ENCODE peak calls at places on chromosomes 5 and 9, in nine cellular contexts. One of them, this sample, is unnamed.
A peak's percentile ranks its signal among the peaks of the same experiment; 100 is the strongest.

GRCh38 chr5:164202338-164202737 is 696.9 kb downstream of the MAT2B start:
- DNase-seq in psoas muscle: no peak
- DNase-seq in colonic mucosa: no peak
- DNase-seq in lower lobe of right lung: no peak
- DNase-seq in neural progenitor cell: no peak
- DNase-seq in adrenal gland: no peak
- DNase-seq in PC-3: no peak
- DNase-seq in OCI-LY7: no peak
- DNase-seq in breast epithelium: no peak
- DNase-seq in this sample: no peak

GRCh38 chr9:114225534-114226288 is 70.4 kb downstream of the COL27A1 start:
- DNase-seq in psoas muscle: no peak
- DNase-seq in colonic mucosa: no peak
- DNase-seq in lower lobe of right lung: no peak
- DNase-seq in neural progenitor cell: no peak
- DNase-seq in adrenal gland: no peak
- DNase-seq in PC-3: peak; percentile 56
- DNase-seq in OCI-LY7: no peak
- DNase-seq in breast epithelium: no peak
- DNase-seq in this sample: no peak

GRCh38 chr9:98117984-98118639 is 910 bp downstream of the TRIM14 start:
- DNase-seq in psoas muscle: no peak
- DNase-seq in colonic mucosa: peak; percentile 84
- DNase-seq in lower lobe of right lung: no peak
- DNase-seq in neural progenitor cell: peak; percentile 36
- DNase-seq in adrenal gland: no peak
- DNase-seq in PC-3: peak; percentile 38
- DNase-seq in OCI-LY7: peak; percentile 81
- DNase-seq in breast epithelium: no peak
- DNase-seq in this sample: peak; percentile 61

GRCh38 chr9:129006328-129007034 is 21.6 kb downstream of the SH3GLB2 start:
- DNase-seq in psoas muscle: peak; percentile 85
- DNase-seq in colonic mucosa: peak; percentile 71
- DNase-seq in lower lobe of right lung: peak; percentile 57
- DNase-seq in neural progenitor cell: peak; percentile 86
- DNase-seq in adrenal gland: peak; percentile 82
- DNase-seq in PC-3: peak; percentile 65
- DNase-seq in OCI-LY7: peak; percentile 75
- DNase-seq in breast epithelium: peak; percentile 53
- DNase-seq in this sample: peak; percentile 87

GRCh38 chr9:105646879-105647594 is 15.2 kb upstream of the TAL2 start:
- DNase-seq in psoas muscle: no peak
- DNase-seq in colonic mucosa: no peak
- DNase-seq in lower lobe of right lung: no peak
- DNase-seq in neural progenitor cell: peak; percentile 61
- DNase-seq in adrenal gland: no peak
- DNase-seq in PC-3: no peak
- DNase-seq in OCI-LY7: no peak
- DNase-seq in breast epithelium: no peak
- DNase-seq in this sample: no peak

GRCh38 chr9:136488247-136489214 is 5.7 kb upstream of the SEC16A start:
- DNase-seq in psoas muscle: peak; percentile 86
- DNase-seq in colonic mucosa: peak; percentile 79
- DNase-seq in lower lobe of right lung: peak; percentile 85
- DNase-seq in neural progenitor cell: peak; percentile 80
- DNase-seq in adrenal gland: peak; percentile 81
- DNase-seq in PC-3: peak; percentile 72
- DNase-seq in OCI-LY7: peak; percentile 61
- DNase-seq in breast epithelium: peak; percentile 61
- DNase-seq in this sample: peak; percentile 80

GRCh38 chr5:124979174-124979573 is 232.7 kb upstream of the ZNF608 start:
- DNase-seq in psoas muscle: no peak
- DNase-seq in colonic mucosa: no peak
- DNase-seq in lower lobe of right lung: no peak
- DNase-seq in neural progenitor cell: peak; percentile 60
- DNase-seq in adrenal gland: no peak
- DNase-seq in PC-3: peak; percentile 49
- DNase-seq in OCI-LY7: no peak
- DNase-seq in breast epithelium: no peak
- DNase-seq in this sample: no peak

GRCh38 chr9:94139672-94140417 is 55.6 kb downstream of the PTPDC1 start:
- DNase-seq in psoas muscle: peak; percentile 93
- DNase-seq in colonic mucosa: peak; percentile 46
- DNase-seq in lower lobe of right lung: peak; percentile 75
- DNase-seq in neural progenitor cell: no peak
- DNase-seq in adrenal gland: peak; percentile 92
- DNase-seq in PC-3: peak; percentile 89
- DNase-seq in OCI-LY7: no peak
- DNase-seq in breast epithelium: peak; percentile 92
- DNase-seq in this sample: peak; percentile 84

GRCh38 chr5:83475540-83476469 is 4.3 kb downstream of the VCAN start:
- DNase-seq in psoas muscle: no peak
- DNase-seq in colonic mucosa: no peak
- DNase-seq in lower lobe of right lung: no peak
- DNase-seq in neural progenitor cell: peak; percentile 25
- DNase-seq in adrenal gland: no peak
- DNase-seq in PC-3: peak; percentile 66
- DNase-seq in OCI-LY7: no peak
- DNase-seq in breast epithelium: no peak
- DNase-seq in this sample: no peak

GRCh38 chr5:160171656-160172055 is 52.4 kb upstream of the PWWP2A start:
- DNase-seq in psoas muscle: no peak
- DNase-seq in colonic mucosa: no peak
- DNase-seq in lower lobe of right lung: no peak
- DNase-seq in neural progenitor cell: no peak
- DNase-seq in adrenal gland: no peak
- DNase-seq in PC-3: no peak
- DNase-seq in OCI-LY7: no peak
- DNase-seq in breast epithelium: no peak
- DNase-seq in this sample: peak; percentile 32

GRCh38 chr5:7321724-7322123 is 74.2 kb upstream of the ADCY2 start:
- DNase-seq in psoas muscle: no peak
- DNase-seq in colonic mucosa: no peak
- DNase-seq in lower lobe of right lung: no peak
- DNase-seq in neural progenitor cell: no peak
- DNase-seq in adrenal gland: no peak
- DNase-seq in PC-3: no peak
- DNase-seq in OCI-LY7: no peak
- DNase-seq in breast epithelium: no peak
- DNase-seq in this sample: no peak

GRCh38 chr9:110148384-110148783 is 59.6 kb downstream of the C9orf152 start:
- DNase-seq in psoas muscle: no peak
- DNase-seq in colonic mucosa: no peak
- DNase-seq in lower lobe of right lung: no peak
- DNase-seq in neural progenitor cell: no peak
- DNase-seq in adrenal gland: no peak
- DNase-seq in PC-3: no peak
- DNase-seq in OCI-LY7: peak; percentile 89
- DNase-seq in breast epithelium: no peak
- DNase-seq in this sample: no peak

GRCh38 chr9:85987236-85987635 is 46.3 kb downstream of the NAA35 start:
- DNase-seq in psoas muscle: no peak
- DNase-seq in colonic mucosa: no peak
- DNase-seq in lower lobe of right lung: no peak
- DNase-seq in neural progenitor cell: no peak
- DNase-seq in adrenal gland: no peak
- DNase-seq in PC-3: no peak
- DNase-seq in OCI-LY7: no peak
- DNase-seq in breast epithelium: no peak
- DNase-seq in this sample: no peak

GRCh38 chr5:180852510-180852909 is 8.6 kb downstream of the ZFP62 start:
- DNase-seq in psoas muscle: no peak
- DNase-seq in colonic mucosa: no peak
- DNase-seq in lower lobe of right lung: no peak
- DNase-seq in neural progenitor cell: no peak
- DNase-seq in adrenal gland: no peak
- DNase-seq in PC-3: peak; percentile 54
- DNase-seq in OCI-LY7: no peak
- DNase-seq in breast epithelium: no peak
- DNase-seq in this sample: no peak

GRCh38 chr9:37383876-37384715 is 38.4 kb upstream of the GRHPR start:
- DNase-seq in psoas muscle: no peak
- DNase-seq in colonic mucosa: no peak
- DNase-seq in lower lobe of right lung: no peak
- DNase-seq in neural progenitor cell: no peak
- DNase-seq in adrenal gland: no peak
- DNase-seq in PC-3: no peak
- DNase-seq in OCI-LY7: peak; percentile 18
- DNase-seq in breast epithelium: no peak
- DNase-seq in this sample: no peak

GRCh38 chr5:176489077-176489476 is 40.9 kb downstream of the FAF2 start:
- DNase-seq in psoas muscle: no peak
- DNase-seq in colonic mucosa: no peak
- DNase-seq in lower lobe of right lung: no peak
- DNase-seq in neural progenitor cell: no peak
- DNase-seq in adrenal gland: no peak
- DNase-seq in PC-3: peak; percentile 75
- DNase-seq in OCI-LY7: no peak
- DNase-seq in breast epithelium: no peak
- DNase-seq in this sample: no peak

GRCh38 chr5:135308752-135309151 is 90.3 kb downstream of the MACROH2A1 start:
- DNase-seq in psoas muscle: no peak
- DNase-seq in colonic mucosa: no peak
- DNase-seq in lower lobe of right lung: no peak
- DNase-seq in neural progenitor cell: no peak
- DNase-seq in adrenal gland: no peak
- DNase-seq in PC-3: peak; percentile 73
- DNase-seq in OCI-LY7: no peak
- DNase-seq in breast epithelium: no peak
- DNase-seq in this sample: peak; percentile 9

GRCh38 chr5:181260720-181261319 is at the start of gene TRIM52:
- DNase-seq in psoas muscle: peak; percentile 97
- DNase-seq in colonic mucosa: peak; percentile 94
- DNase-seq in lower lobe of right lung: peak; percentile 95
- DNase-seq in neural progenitor cell: peak; percentile 97
- DNase-seq in adrenal gland: peak; percentile 89
- DNase-seq in PC-3: peak; percentile 94
- DNase-seq in OCI-LY7: peak; percentile 97
- DNase-seq in breast epithelium: peak; percentile 71
- DNase-seq in this sample: peak; percentile 96

GRCh38 chr5:38497946-38498345 is 58.5 kb downstream of the LIFR start:
- DNase-seq in psoas muscle: no peak
- DNase-seq in colonic mucosa: no peak
- DNase-seq in lower lobe of right lung: no peak
- DNase-seq in neural progenitor cell: no peak
- DNase-seq in adrenal gland: no peak
- DNase-seq in PC-3: peak; percentile 52
- DNase-seq in OCI-LY7: no peak
- DNase-seq in breast epithelium: no peak
- DNase-seq in this sample: no peak
- TF ChIP-seq CTCF in psoas muscle: peak; percentile 26
- TF ChIP-seq CTCF in colonic mucosa: no peak
- TF ChIP-seq CTCF in lower lobe of right lung: no peak
- TF ChIP-seq CTCF in neural progenitor cell: peak; percentile 26
- TF ChIP-seq CTCF in adrenal gland: peak; percentile 12
- TF ChIP-seq CTCF in PC-3: peak; percentile 62
- TF ChIP-seq CTCF in OCI-LY7: peak; percentile 18
- TF ChIP-seq CTCF in breast epithelium: no peak
- TF ChIP-seq CTCF in this sample: no peak

GRCh38 chr9:106888992-106889631 is 26.1 kb downstream of the ZNF462 start:
- DNase-seq in psoas muscle: no peak
- DNase-seq in colonic mucosa: no peak
- DNase-seq in lower lobe of right lung: no peak
- DNase-seq in neural progenitor cell: no peak
- DNase-seq in adrenal gland: no peak
- DNase-seq in PC-3: no peak
- DNase-seq in OCI-LY7: no peak
- DNase-seq in breast epithelium: no peak
- DNase-seq in this sample: no peak
- H3K4me1 ChIP-seq in psoas muscle: peaks cover 73% of the 10 kb centered on the region
- H3K4me1 ChIP-seq in colonic mucosa: no peaks in the 10 kb centered on the region
- H3K4me1 ChIP-seq in lower lobe of right lung: peaks cover 17% of the 10 kb centered on the region
- H3K4me1 ChIP-seq in neural progenitor cell: peaks cover 58% of the 10 kb centered on the region
- H3K4me1 ChIP-seq in adrenal gland: peaks cover 35% of the 10 kb centered on the region
- H3K4me1 ChIP-seq in PC-3: peaks cover 51% of the 10 kb centered on the region
- H3K4me1 ChIP-seq in OCI-LY7: no peaks in the 10 kb centered on the region
- H3K4me1 ChIP-seq in breast epithelium: peaks cover 16% of the 10 kb centered on the region
- H3K4me1 ChIP-seq in this sample: no peaks in the 10 kb centered on the region

GRCh38 chr5:74765201-74765600 is 1.7 kb downstream of the GFM2 start:
- DNase-seq in psoas muscle: no peak
- DNase-seq in colonic mucosa: no peak
- DNase-seq in lower lobe of right lung: no peak
- DNase-seq in neural progenitor cell: peak; percentile 7
- DNase-seq in adrenal gland: no peak
- DNase-seq in PC-3: peak; percentile 13
- DNase-seq in OCI-LY7: no peak
- DNase-seq in breast epithelium: no peak
- DNase-seq in this sample: no peak
- H3K4me3 ChIP-seq in psoas muscle: peak overlapping the region; percentile 93
- H3K4me3 ChIP-seq in colonic mucosa: no peak overlapping the region
- H3K4me3 ChIP-seq in lower lobe of right lung: peak overlapping the region; percentile 99
- H3K4me3 ChIP-seq in neural progenitor cell: no peak overlapping the region
- H3K4me3 ChIP-seq in adrenal gland: no peak overlapping the region
- H3K4me3 ChIP-seq in PC-3: peak overlapping the region; percentile 97
- H3K4me3 ChIP-seq in OCI-LY7: peak overlapping the region; percentile 19
- H3K4me3 ChIP-seq in breast epithelium: no peak overlapping the region
- H3K4me3 ChIP-seq in this sample: peak overlapping the region; percentile 98

GRCh38 chr5:67984546-67984945 is 231.0 kb upstream of the PIK3R1 start:
- DNase-seq in psoas muscle: no peak
- DNase-seq in colonic mucosa: no peak
- DNase-seq in lower lobe of right lung: no peak
- DNase-seq in neural progenitor cell: no peak
- DNase-seq in adrenal gland: no peak
- DNase-seq in PC-3: no peak
- DNase-seq in OCI-LY7: no peak
- DNase-seq in breast epithelium: no peak
- DNase-seq in this sample: no peak

GRCh38 chr5:67986761-67987160 is 228.8 kb upstream of the PIK3R1 start:
- DNase-seq in psoas muscle: no peak
- DNase-seq in colonic mucosa: no peak
- DNase-seq in lower lobe of right lung: no peak
- DNase-seq in neural progenitor cell: no peak
- DNase-seq in adrenal gland: no peak
- DNase-seq in PC-3: no peak
- DNase-seq in OCI-LY7: no peak
- DNase-seq in breast epithelium: no peak
- DNase-seq in this sample: no peak

GRCh38 chr5:67992919-67993318 is 222.6 kb upstream of the PIK3R1 start:
- DNase-seq in psoas muscle: no peak
- DNase-seq in colonic mucosa: no peak
- DNase-seq in lower lobe of right lung: no peak
- DNase-seq in neural progenitor cell: no peak
- DNase-seq in adrenal gland: no peak
- DNase-seq in PC-3: no peak
- DNase-seq in OCI-LY7: no peak
- DNase-seq in breast epithelium: no peak
- DNase-seq in this sample: no peak

GRCh38 chr5:67985686-67986387 is 229.7 kb upstream of the PIK3R1 start:
- DNase-seq in psoas muscle: no peak
- DNase-seq in colonic mucosa: no peak
- DNase-seq in lower lobe of right lung: no peak
- DNase-seq in neural progenitor cell: no peak
- DNase-seq in adrenal gland: no peak
- DNase-seq in PC-3: no peak
- DNase-seq in OCI-LY7: no peak
- DNase-seq in breast epithelium: no peak
- DNase-seq in this sample: no peak

DNA sequence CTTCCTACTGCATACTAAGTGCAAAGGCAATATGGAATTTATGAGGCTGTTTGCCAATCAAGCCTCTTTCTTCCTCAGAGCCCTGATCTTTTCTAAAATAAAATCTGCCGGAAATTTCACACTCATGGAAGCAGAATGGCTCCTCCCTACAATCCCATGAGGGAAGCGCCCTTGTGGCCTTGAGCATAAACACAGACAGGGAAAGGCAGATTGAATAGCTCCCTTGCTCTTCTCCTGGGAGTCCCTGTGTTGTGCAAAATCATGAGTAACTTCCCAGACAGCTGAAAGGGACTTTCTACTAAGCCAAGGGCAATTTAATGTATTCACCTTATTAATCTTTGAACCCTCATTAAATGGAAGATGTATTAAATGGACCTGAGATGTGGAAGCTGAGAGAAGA is 226.1 kb upstream of the PIK3R1 start:
- DNase-seq in psoas muscle: peak; percentile 60
- DNase-seq in colonic mucosa: peak; percentile 27
- DNase-seq in lower lobe of right lung: no peak
- DNase-seq in neural progenitor cell: no peak
- DNase-seq in adrenal gland: no peak
- DNase-seq in PC-3: no peak
- DNase-seq in OCI-LY7: no peak
- DNase-seq in breast epithelium: no peak
- DNase-seq in this sample: no peak
- TF ChIP-seq CTCF in psoas muscle: no peak
- TF ChIP-seq CTCF in colonic mucosa: no peak
- TF ChIP-seq CTCF in lower lobe of right lung: no peak
- TF ChIP-seq CTCF in neural progenitor cell: no peak
- TF ChIP-seq CTCF in adrenal gland: no peak
- TF ChIP-seq CTCF in PC-3: no peak
- TF ChIP-seq CTCF in OCI-LY7: no peak
- TF ChIP-seq CTCF in breast epithelium: no peak
- TF ChIP-seq CTCF in this sample: no peak

This sample was measured in testis.